ENCODE peak calls at places on chromosomes 2 and 18, in seven cellular contexts. I, S, V, J, U, L and M are unnamed samples.

GRCh38 chr18:62144338-62144737 is 42.5 kb downstream of the PIGN start:
- DNase-seq in I (no peak), S (no peak), V (no peak), J (no peak), U (no peak), L (no peak), M (no peak)

GRCh38 chr18:677951-678363 is 20.5 kb downstream of the TYMS start:
- DNase-seq in I (no peak), S (no peak), V (no peak), J (no peak), U (no peak), L (no peak), M (no peak)

GRCh38 chr18:13614701-13615288 is 111.6 kb downstream of the FAM210A start:
- DNase-seq in I (no peak), S (no peak), V (no peak), J (no peak), U (no peak), L (no peak), M (no peak)

GRCh38 chr2:43419886-43420285 is 176.0 kb downstream of the THADA start:
- DNase-seq in I (no peak), S (no peak), V (no peak), J (no peak), U (no peak), L (no peak), M (no peak)

GRCh38 chr2:42169869-42170465 is 814 bp downstream of the EML4 start:
- DNase-seq in I (no peak), S (no peak), V (peak; percentile 38), J (peak; percentile 31), U (no peak), L (no peak), M (no peak)

GRCh38 chr2:168192839-168193616 is 54.4 kb downstream of the STK39 start:
- DNase-seq in I (peak; percentile 67), S (no peak), V (peak; percentile 55), J (no peak), U (no peak), L (no peak), M (no peak)

GRCh38 chr18:36493349-36494281 is 196.1 kb downstream of the FHOD3 start:
- DNase-seq in I (peak; percentile 74), S (no peak), V (no peak), J (no peak), U (no peak), L (peak; percentile 65), M (no peak)

GRCh38 chr2:66478729-66479316 is 43.9 kb downstream of the MEIS1 start:
- DNase-seq in I (peak; percentile 50), S (no peak), V (no peak), J (no peak), U (no peak), L (no peak), M (no peak)

GRCh38 chr2:75146903-75147332 is 52.4 kb downstream of the TACR1 start:
- DNase-seq in I (no peak), S (no peak), V (no peak), J (no peak), U (no peak), L (no peak), M (peak; percentile 14)